ENCODE peak calls at places on chromosomes 3 and 15, in four cellular contexts. S, V, K and Z are unnamed samples.
A peak's percentile ranks its signal among the peaks of the same experiment; 100 is the strongest.

GRCh38 chr3:52819936-52820335 is 10.5 kb downstream of the ITIH4 start:
- DNase-seq in V (no peak), K (no peak), S (no peak), Z (no peak)

GRCh38 chr3:8490079-8490552 is 11.5 kb upstream of the LMCD1 start:
- DNase-seq in K (no peak), V (no peak), S (peak; percentile 56), Z (peak; percentile 78)

GRCh38 chr3:242986-243706 is 46.6 kb downstream of the CHL1 start:
- DNase-seq in S (no peak), V (no peak), K (no peak), Z (no peak)

GRCh38 chr3:141402476-141403171 is 34.3 kb downstream of the ZBTB38 start:
- DNase-seq in S (peak; percentile 74), V (peak; percentile 67), K (peak; percentile 89), Z (peak; percentile 72)

GRCh38 chr3:178421069-178421468 is 115.2 kb upstream of the KCNMB2 start:
- DNase-seq in K (no peak), S (peak; percentile 19), V (no peak), Z (no peak)

GRCh38 chr3:25117005-25117593 is 311.0 kb upstream of the RARB start:
- DNase-seq in K (no peak), V (no peak), S (no peak), Z (no peak)

GRCh38 chr3:122921791-122922651 is 105.5 kb downstream of the SEMA5B start:
- DNase-seq in V (no peak), S (peak; percentile 14), K (peak; percentile 62), Z (no peak)

GRCh38 chr3:10518506-10519150 is 13.2 kb upstream of the ATP2B2 start:
- DNase-seq in S (no peak), K (peak; percentile 40), V (peak; percentile 16), Z (peak; percentile 13)

GRCh38 chr3:36381311-36381956 is 1.1 kb downstream of the STAC start:
- DNase-seq in K (no peak), V (no peak), S (no peak), Z (no peak)

GRCh38 chr3:46552538-46552937 is 13.6 kb downstream of the LRRC2 start:
- DNase-seq in S (no peak), V (no peak), K (no peak), Z (no peak)

GRCh38 chr3:139558351-139559170 is 19.0 kb upstream of the RBP1 start:
- DNase-seq in V (no peak), S (no peak), K (no peak), Z (no peak)

GRCh38 chr15:94061041-94061440 is 170.3 kb upstream of the MCTP2 start:
- DNase-seq in S (no peak), V (no peak), K (no peak), Z (no peak)

GRCh38 chr3:153221748-153222162 is 59.7 kb downstream of the RAP2B start:
- DNase-seq in S (peak; percentile 6), K (peak; percentile 80), V (peak; percentile 30), Z (peak; percentile 24)

GRCh38 chr15:68207176-68207935 is 2.2 kb upstream of the CALML4 start:
- DNase-seq in V (peak; percentile 23), K (peak; percentile 53), S (no peak), Z (no peak)

GRCh38 chr15:32119694-32120330 is 89.5 kb downstream of the CHRNA7 start:
- DNase-seq in V (no peak), K (no peak), S (no peak), Z (no peak)

GRCh38 chr3:144162042-144162441 is 190.4 kb downstream of the DIPK2A start:
- DNase-seq in K (no peak), V (no peak), S (peak; percentile 67), Z (no peak)

GRCh38 chr15:64305261-64305660 is 50.7 kb downstream of the CSNK1G1 start:
- DNase-seq in V (no peak), K (no peak), S (no peak), Z (no peak)

GRCh38 chr3:111808439-111808838 is 50.6 kb upstream of the PHLDB2 start:
- DNase-seq in K (no peak), V (no peak), S (peak; percentile 37), Z (no peak)

GRCh38 chr15:34359416-34359815 is 7.6 kb downstream of the LPCAT4 start:
- DNase-seq in S (no peak), K (no peak), V (peak; percentile 55), Z (no peak)

GRCh38 chr3:115239717-115240116 is 92.6 kb upstream of the ZBTB20 start:
- DNase-seq in K (peak; percentile 60), V (no peak), S (peak; percentile 96), Z (peak; percentile 62)

GRCh38 chr15:92120082-92120481 is 266.6 kb downstream of the SLCO3A1 start:
- DNase-seq in K (no peak), V (no peak), S (no peak), Z (no peak)

GRCh38 chr15:94780108-94780507 is 548.7 kb downstream of the MCTP2 start:
- DNase-seq in S (no peak), V (no peak), K (no peak), Z (no peak)

GRCh38 chr15:95923797-95924196 is 406.7 kb upstream of the NR2F2 start:
- DNase-seq in S (no peak), K (no peak), V (no peak), Z (no peak)

GRCh38 chr3:10469406-10470119 is 35.8 kb downstream of the ATP2B2 start:
- DNase-seq in V (no peak), K (no peak), S (no peak), Z (no peak)

GRCh38 chr15:43775411-43775965 is 1.3 kb downstream of the ELL3 start:
- DNase-seq in K (no peak), V (peak; percentile 67), S (peak; percentile 77), Z (peak; percentile 42)

GRCh38 chr3:40623567-40623966 is 98.8 kb downstream of the ZNF621 start:
- DNase-seq in K (no peak), S (no peak), V (no peak), Z (no peak)

GRCh38 chr15:52181938-52182780 is 9.0 kb downstream of the GNB5 start:
- DNase-seq in S (no peak), V (no peak), K (no peak), Z (no peak)

GRCh38 chr3:29677421-29677820 is 396.6 kb downstream of the RBMS3 start:
- DNase-seq in K (no peak), V (no peak), S (no peak), Z (no peak)

GRCh38 chr3:158456114-158456513 is 114.9 kb upstream of the MLF1 start:
- DNase-seq in K (no peak), S (no peak), V (no peak), Z (no peak)

GRCh38 chr15:53716909-53717878 is 42.3 kb downstream of the WDR72 start:
- DNase-seq in K (no peak), S (peak; percentile 45), V (no peak), Z (no peak)

GRCh38 chr15:38307251-38307650 is 54.6 kb downstream of the SPRED1 start:
- DNase-seq in K (no peak), V (no peak), S (no peak), Z (no peak)

GRCh38 chr3:65761431-65761830 is 277.3 kb downstream of the MAGI1 start:
- DNase-seq in K (no peak), S (no peak), V (no peak), Z (no peak)

GRCh38 chr15:40941528-40942336 is 11.5 kb upstream of the CHAC1 start:
- DNase-seq in V (peak; percentile 80), S (peak; percentile 58), K (peak; percentile 86), Z (peak; percentile 72)

GRCh38 chr3:99911433-99911832 is 93.8 kb downstream of the CMSS1 start:
- DNase-seq in V (no peak), K (no peak), S (no peak), Z (no peak)

GRCh38 chr3:167631471-167631870 is 22.3 kb downstream of the WDR49 start:
- DNase-seq in K (no peak), V (no peak), S (no peak), Z (no peak)

GRCh38 chr3:187944391-187945179 is 199.3 kb upstream of the BCL6 start:
- DNase-seq in K (no peak), V (no peak), S (no peak), Z (no peak)
- H3K27ac ChIP-seq in K (no peak overlapping the region), V (no peak overlapping the region), S (peak overlapping the region; percentile 80), Z (no peak overlapping the region)

GRCh38 chr3:4355401-4356224 is 52.4 kb downstream of the SETMAR start:
- DNase-seq in V (peak; percentile 48), K (no peak), S (no peak), Z (peak; percentile 58)

GRCh38 chr3:4356225-4356540 is 53.0 kb downstream of the SETMAR start:
- DNase-seq in K (no peak), V (no peak), S (no peak), Z (no peak)

GRCh38 chr3:4350789-4351163 is 47.6 kb downstream of the SETMAR start:
- DNase-seq in S (peak; percentile 70), K (no peak), V (no peak), Z (peak; percentile 63)

GRCh38 chr3:4351872-4352271 is 48.7 kb downstream of the SETMAR start:
- DNase-seq in V (no peak), K (no peak), S (no peak), Z (no peak)

DNA sequence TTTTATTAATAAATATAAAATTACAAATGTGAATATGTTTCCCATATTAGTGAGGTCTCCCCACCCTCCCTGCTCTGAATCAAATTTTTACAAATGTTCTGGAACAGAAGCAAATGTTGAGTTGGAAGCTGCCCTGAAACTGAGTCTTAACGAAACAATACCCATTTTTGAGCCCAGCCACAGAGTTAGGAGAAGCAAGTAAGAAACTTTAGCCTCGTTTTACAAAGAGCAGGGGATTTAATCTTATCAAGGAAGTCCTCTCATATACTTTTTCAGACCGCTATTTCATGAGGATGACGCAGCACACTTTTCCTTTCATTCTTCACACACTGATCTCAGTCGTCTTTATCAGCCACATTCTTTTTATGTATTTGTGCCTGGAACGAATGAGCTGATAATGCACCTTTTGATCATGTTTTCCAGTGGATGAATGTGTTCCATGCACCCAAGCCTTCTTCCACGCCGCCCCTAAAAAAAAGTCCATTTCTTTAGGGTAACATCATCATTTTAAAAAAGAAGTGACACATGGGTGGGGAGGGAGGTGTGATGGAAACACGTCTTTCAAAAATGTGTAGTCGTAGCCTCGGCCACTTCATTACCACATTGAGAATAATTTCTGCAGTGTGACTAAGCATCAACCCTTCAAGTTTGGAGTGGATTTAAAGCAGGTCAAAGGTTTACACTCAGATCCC is 48.1 kb downstream of the SETMAR start:
- DNase-seq in K (no peak), V (no peak), S (no peak), Z (no peak)
- TF ChIP-seq CTCF in K (no peak), V (no peak), S (no peak), Z (no peak)

GRCh38 chr3:183189641-183190040 is 27.1 kb upstream of the LAMP3 start:
- DNase-seq in K (no peak), V (no peak), S (no peak), Z (no peak)
- TF ChIP-seq POLR2A in K (no peak), V (no peak), S (no peak), Z (no peak)

DNA sequence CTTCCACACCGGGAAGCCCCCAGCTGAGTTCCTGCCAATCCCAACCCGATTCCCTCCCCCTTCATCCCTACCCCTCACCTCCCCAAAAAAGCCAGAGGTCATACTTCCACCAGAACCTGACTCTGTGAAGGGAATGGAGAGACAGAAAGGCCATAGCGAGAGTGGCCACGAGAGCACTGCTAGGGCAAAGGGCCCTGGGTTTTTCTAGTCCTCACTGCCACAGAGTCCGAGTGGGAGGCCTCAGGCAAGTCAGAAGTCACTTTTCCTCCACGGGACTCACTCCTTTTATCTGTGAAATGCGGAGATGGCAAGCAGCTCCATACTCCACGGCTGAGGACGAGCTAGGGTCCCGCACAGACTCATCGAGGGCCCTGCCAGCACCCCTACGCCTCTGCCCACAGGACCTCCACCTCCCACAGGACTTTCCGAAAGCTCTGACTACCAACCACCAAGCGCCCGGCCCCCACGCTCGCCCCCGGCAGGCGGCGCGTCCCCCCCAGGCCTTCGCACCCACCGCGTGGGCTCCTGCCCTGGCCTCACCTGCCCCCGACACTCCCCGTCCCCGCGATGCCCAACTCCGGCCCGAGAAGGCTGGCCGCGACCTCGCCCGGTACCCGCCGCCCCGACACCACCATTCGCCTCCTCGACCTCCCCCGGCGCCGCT is 794 bp downstream of the ATP13A3 start:
- DNase-seq in K (peak; percentile 78), S (no peak), V (peak; percentile 33), Z (peak; percentile 45)
- H3K27ac ChIP-seq in K (peak overlapping the region; percentile 87), S (peak overlapping the region; percentile 90), V (peak overlapping the region; percentile 97), Z (peak overlapping the region; percentile 89)